ENCODE peak calls at places on chromosome 9, in seven cellular contexts. S is cardiac fibroblast; J is RWPE1; Z is activated naive CD8-positive, alpha-beta T cell treated with anti-CD3 and anti-CD28 coated beads, Interleukin-2, amount 50 U/mL, for 24 hours; Y is anterior cingulate cortex; K is A549; W is cardiac muscle cell. V is an unnamed sample.

GRCh38 chr9:10112070-10112469 is 500.7 kb downstream of the PTPRD start:
- DNase-seq in K (no peak), Z (no peak), W (no peak), J (no peak), S (no peak), Y (no peak), V (no peak)

GRCh38 chr9:37989632-37990155 is 79.3 kb downstream of the SHB start:
- DNase-seq in S (no peak), W (no peak), Z (no peak), J (no peak), Y (no peak), K (no peak), V (no peak)

GRCh38 chr9:18269561-18269960 is 204.4 kb upstream of the ADAMTSL1 start:
- DNase-seq in W (no peak), K (no peak), Z (no peak), Y (no peak), S (no peak), J (no peak), V (no peak)

GRCh38 chr9:7816021-7816420 is 16.4 kb upstream of the DMAC1 start:
- DNase-seq in W (no peak), Y (no peak), S (no peak), K (no peak), J (no peak), Z (no peak), V (no peak)

GRCh38 chr9:134266418-134266817 is 59.8 kb upstream of the RXRA start:
- DNase-seq in J (no peak), Z (no peak), S (no peak), W (no peak), K (no peak), Y (no peak), V (no peak)

GRCh38 chr9:80383347-80383746 is 811.6 kb downstream of the TLE4 start:
- DNase-seq in K (no peak), J (no peak), S (no peak), W (no peak), Y (no peak), Z (no peak), V (no peak)

GRCh38 chr9:16069671-16070586 is 517.1 kb downstream of the CCDC171 start:
- DNase-seq in J (no peak), S (peak), K (no peak), W (peak), Z (no peak), Y (no peak), V (no peak)

GRCh38 chr9:95494022-95494415 is 22.8 kb downstream of the PTCH1 start:
- DNase-seq in J (no peak), Z (no peak), S (no peak), K (no peak), Y (peak), W (no peak), V (no peak)

GRCh38 chr9:21591221-21592062 is 109.3 kb upstream of the IFNE start:
- DNase-seq in Y (no peak), W (no peak), J (peak), Z (peak), K (peak), S (peak), V (peak)

GRCh38 chr9:101664432-101664831 is 69.7 kb upstream of the PPP3R2 start:
- DNase-seq in Y (no peak), K (no peak), J (no peak), Z (no peak), S (no peak), W (no peak), V (no peak)

GRCh38 chr9:133335924-133336811 is at the start of gene SURF6:
- DNase-seq in Z (peak), S (peak), J (peak), W (peak), K (peak), Y (peak), V (peak)

GRCh38 chr9:98326402-98327248 is 71.2 kb upstream of the TBC1D2 start:
- DNase-seq in W (no peak), J (no peak), Z (no peak), S (peak), K (no peak), Y (no peak), V (peak)

GRCh38 chr9:128007566-128008138 is 26.9 kb upstream of the EEIG1 start:
- DNase-seq in J (no peak), Z (peak), Y (no peak), W (peak), S (peak), K (no peak), V (peak)

GRCh38 chr9:73434826-73435225 is 283.2 kb downstream of the ANXA1 start:
- DNase-seq in S (peak), J (no peak), W (no peak), K (no peak), Z (no peak), Y (no peak), V (no peak)

GRCh38 chr9:99104459-99105151 is at the start of gene TGFBR1:
- DNase-seq in S (peak), J (peak), W (peak), Z (peak), K (peak), Y (peak), V (peak)

GRCh38 chr9:36725777-36726356 is 153.2 kb downstream of the MELK start:
- DNase-seq in K (no peak), W (peak), Z (no peak), Y (no peak), S (no peak), J (no peak), V (no peak)

GRCh38 chr9:124088476-124088837 is 76.9 kb downstream of the LHX2 start:
- DNase-seq in J (no peak), K (no peak), Y (peak), S (peak), Z (no peak), W (no peak), V (no peak)

GRCh38 chr9:135745189-135745588 is 43.2 kb downstream of the KCNT1 start:
- DNase-seq in Y (no peak), W (no peak), K (no peak), J (no peak), S (no peak), Z (no peak), V (no peak)

GRCh38 chr9:137316012-137316981 is 14.2 kb upstream of the NRARP start:
- DNase-seq in K (peak), W (peak), Y (no peak), S (peak), Z (no peak), J (peak), V (peak)

V was measured in activated CD8-positive, alpha-beta T cell treated with anti-CD3 and anti-CD28 coated beads, Interleukin-2, amount 10 ng/mL, durations not matched to agents 7 days and 5 days.